ENCODE peak calls at places on chromosome 7, in five cellular contexts. Z is GM12878, S is HepG2, C is SK-N-SH, F is K562. N is an unnamed sample.

GRCh38 chr7:152735443-152736004 is 24.0 kb upstream of the ACTR3B start:
- DNase-seq in F (no peak), C (peak), Z (no peak), S (no peak), N (peak)

GRCh38 chr7:39587393-39587792 is 21.2 kb downstream of the YAE1 start:
- DNase-seq in S (no peak), C (no peak), Z (no peak), F (no peak), N (no peak)

GRCh38 chr7:41328544-41328943 is 374.3 kb downstream of the INHBA start:
- DNase-seq in Z (no peak), S (no peak), C (no peak), F (no peak), N (no peak)

GRCh38 chr7:30688718-30689221 is 6.5 kb upstream of the CRHR2 start:
- DNase-seq in F (no peak), S (no peak), C (no peak), Z (no peak), N (no peak)

GRCh38 chr7:121634356-121634755 is 238.2 kb upstream of the FAM3C start:
- DNase-seq in Z (no peak), C (no peak), S (no peak), F (no peak), N (no peak)

GRCh38 chr7:130278892-130279690 is 12.4 kb downstream of the CPA2 start:
- DNase-seq in S (no peak), F (no peak), C (no peak), Z (no peak), N (no peak)

GRCh38 chr7:88456490-88456889 is 149.8 kb upstream of the STEAP4 start:
- DNase-seq in S (no peak), F (no peak), C (no peak), Z (no peak), N (no peak)

GRCh38 chr7:23337374-23337773 is 38.2 kb downstream of the MALSU1 start:
- DNase-seq in S (no peak), F (no peak), Z (no peak), C (no peak), N (no peak)

GRCh38 chr7:39144420-39144819 is 166.7 kb downstream of the POU6F2 start:
- DNase-seq in Z (no peak), F (no peak), C (no peak), S (no peak), N (no peak)

GRCh38 chr7:40015790-40016296 is 65.8 kb downstream of the CDK13 start:
- DNase-seq in C (peak), F (no peak), S (peak), Z (peak), N (no peak)

GRCh38 chr7:136412952-136413351 is 435.8 kb upstream of the MTPN start:
- DNase-seq in S (no peak), Z (no peak), F (peak), C (no peak), N (no peak)

GRCh38 chr7:111262293-111263116 is 171.6 kb downstream of the LRRN3 start:
- DNase-seq in S (peak), C (no peak), F (no peak), Z (no peak), N (no peak)

GRCh38 chr7:121180436-121181063 is 148.2 kb upstream of the WNT16 start:
- DNase-seq in Z (peak), C (no peak), F (no peak), S (no peak), N (no peak)

GRCh38 chr7:116863168-116863670 is 832 bp downstream of the CAPZA2 start:
- DNase-seq in S (peak), Z (no peak), C (peak), F (peak), N (peak)

GRCh38 chr7:867406-868188 is 8.8 kb upstream of the GET4 start:
- DNase-seq in S (no peak), F (no peak), Z (no peak), C (no peak), N (no peak)

GRCh38 chr7:33062023-33062781 is at the start of gene NT5C3A:
- DNase-seq in Z (no peak), S (no peak), F (peak), C (peak), N (peak)

GRCh38 chr7:143391462-143392404 is 10.6 kb downstream of the ZYX start:
- DNase-seq in S (no peak), C (no peak), F (no peak), Z (no peak), N (no peak)

GRCh38 chr7:1883031-1883761 is 213.1 kb downstream of the ELFN1 start:
- DNase-seq in F (peak), S (no peak), C (no peak), Z (no peak), N (no peak)

GRCh38 chr7:6158424-6159096 is 113.9 kb downstream of the CYTH3 start:
- DNase-seq in S (no peak), Z (no peak), C (peak), F (no peak), N (no peak)

DNA sequence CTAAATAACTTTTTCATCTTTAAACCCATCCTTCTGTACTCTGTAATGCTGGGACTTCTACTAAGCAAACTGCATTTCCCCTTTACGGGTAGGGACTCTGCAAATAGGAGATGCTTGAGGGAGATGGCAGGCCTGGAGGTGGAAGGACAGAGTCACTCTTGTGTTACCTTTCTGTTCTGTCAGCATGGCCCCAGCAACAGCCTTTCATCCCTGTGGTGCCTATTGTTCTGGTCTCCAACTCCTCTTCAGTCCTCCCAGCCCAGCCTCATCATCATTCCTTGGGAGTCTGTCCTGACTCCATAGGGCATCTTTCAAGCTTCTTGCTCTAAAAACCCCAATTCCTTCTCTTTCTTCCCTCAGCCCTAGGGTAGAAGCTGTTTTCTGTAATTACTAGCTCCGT is 230.0 kb downstream of the SNX13 start:
- DNase-seq in Z (no peak), F (no peak), C (no peak), S (no peak), N (no peak)
- TF ChIP-seq FOXM1 in Z (no peak), F (no peak), C (no peak), S (no peak), N (no peak)

DNA sequence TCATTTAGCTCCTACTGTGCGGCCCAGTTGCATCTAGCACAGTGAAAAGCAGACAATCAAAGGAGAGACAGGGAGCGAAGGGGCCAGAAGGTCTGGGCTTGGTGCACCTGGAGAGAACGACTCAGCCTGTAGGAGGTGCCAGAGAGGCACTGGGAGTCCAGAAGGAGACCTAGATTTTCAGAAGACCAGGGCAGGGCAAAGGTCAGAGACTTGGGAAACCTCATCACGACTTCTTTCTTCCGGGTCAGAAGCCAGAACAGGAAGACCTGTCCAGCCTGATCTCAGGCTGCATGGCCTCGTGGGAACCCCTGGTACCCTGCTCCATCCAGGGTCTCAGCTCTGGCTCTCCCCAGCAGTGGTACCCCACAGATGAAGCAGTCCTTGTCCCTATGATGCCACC is 5.2 kb downstream of the AGAP3 start:
- DNase-seq in Z (no peak), C (no peak), S (no peak), F (peak), N (peak)
- TF ChIP-seq FOXM1 in Z (no peak), C (no peak), S (no peak), F (no peak), N (no peak)

DNA sequence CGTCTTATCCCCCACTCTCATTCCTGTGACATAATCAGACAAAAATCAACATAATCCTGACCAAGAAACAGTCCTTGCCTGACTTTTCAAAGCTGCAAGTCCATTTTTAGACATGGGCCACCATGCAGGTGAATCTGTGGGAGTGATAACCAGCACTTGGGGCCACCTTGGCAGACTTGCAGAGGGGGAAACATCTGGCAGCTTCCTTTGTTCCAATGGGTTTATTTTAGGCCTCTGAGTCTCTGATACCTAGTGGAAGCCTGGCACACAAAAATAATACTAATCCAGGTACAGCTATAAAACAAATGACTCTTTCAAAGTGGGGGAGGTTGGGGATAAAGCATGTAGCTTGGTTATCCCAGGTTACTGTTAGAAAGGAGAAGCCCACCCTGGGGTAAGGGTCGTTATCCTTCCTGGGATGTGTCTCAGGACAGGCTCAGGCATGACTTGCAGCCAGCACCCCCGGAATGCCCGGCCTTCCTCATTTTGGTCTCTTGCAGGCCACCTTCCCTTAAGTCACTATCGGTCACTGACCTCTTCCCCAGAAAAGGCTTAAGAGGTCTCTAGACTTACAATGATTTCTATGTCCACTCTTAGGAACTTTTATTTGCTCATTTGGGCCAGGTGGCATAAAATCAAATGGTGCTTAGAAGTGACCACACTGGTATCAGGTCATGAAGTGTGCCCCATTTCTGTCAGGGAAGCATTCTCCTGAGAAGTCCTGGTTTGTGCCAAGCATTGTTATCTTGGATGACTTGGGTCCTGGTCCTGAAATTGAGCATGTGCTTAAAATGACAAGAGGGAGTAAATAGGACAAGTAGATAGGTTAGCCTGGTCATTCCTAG is 37.6 kb downstream of the EEPD1 start:
- DNase-seq in C (no peak), Z (no peak), F (no peak), S (no peak), N (no peak)
- TF ChIP-seq FOXM1 in C (no peak), Z (no peak), F (no peak), S (no peak), N (no peak)

DNA sequence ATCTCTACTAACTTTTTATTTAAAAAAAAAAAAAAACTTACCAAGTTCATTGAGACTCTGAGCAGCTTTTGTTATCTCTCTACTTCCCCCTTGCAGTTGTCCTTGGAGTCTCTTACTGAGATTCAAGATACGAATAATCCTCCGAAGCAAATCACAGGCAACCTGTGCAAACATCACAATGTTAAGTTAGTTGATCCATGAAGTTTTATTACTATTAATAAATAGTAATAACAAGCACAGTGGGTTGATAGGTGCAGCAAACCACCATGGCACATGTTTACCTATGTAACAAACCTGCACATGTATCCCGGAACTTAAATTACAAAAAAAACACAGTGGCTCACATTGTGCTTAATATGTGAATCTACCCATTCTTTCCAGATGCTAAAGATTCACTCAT is 36.5 kb downstream of the COG5 start:
- DNase-seq in F (no peak), S (no peak), Z (no peak), C (no peak), N (no peak)
- TF ChIP-seq FOXM1 in F (no peak), S (no peak), Z (no peak), C (no peak), N (no peak)

DNA sequence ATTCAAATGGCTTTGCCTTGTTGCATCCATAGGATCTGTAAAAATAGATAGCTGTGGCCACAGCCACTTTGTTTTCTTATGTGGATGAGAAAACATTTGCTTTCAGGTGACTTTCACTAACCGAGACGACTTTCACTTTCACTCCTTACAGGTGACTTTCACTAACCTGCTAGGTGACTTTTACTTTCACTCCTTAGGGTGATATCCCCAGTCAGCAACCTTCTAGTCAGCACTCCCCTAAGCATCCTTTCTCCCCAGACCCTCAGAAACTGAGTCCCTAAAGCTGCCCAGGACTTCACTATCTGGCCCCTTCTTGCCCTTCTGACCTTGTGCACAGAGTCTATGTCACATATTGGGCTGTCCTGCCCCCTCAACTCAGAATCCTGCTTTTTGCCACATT is 177.5 kb downstream of the RELN start:
- DNase-seq in Z (no peak), F (peak), S (peak), C (no peak), N (no peak)
- TF ChIP-seq FOXM1 in Z (no peak), F (no peak), S (no peak), C (no peak), N (no peak)

DNA sequence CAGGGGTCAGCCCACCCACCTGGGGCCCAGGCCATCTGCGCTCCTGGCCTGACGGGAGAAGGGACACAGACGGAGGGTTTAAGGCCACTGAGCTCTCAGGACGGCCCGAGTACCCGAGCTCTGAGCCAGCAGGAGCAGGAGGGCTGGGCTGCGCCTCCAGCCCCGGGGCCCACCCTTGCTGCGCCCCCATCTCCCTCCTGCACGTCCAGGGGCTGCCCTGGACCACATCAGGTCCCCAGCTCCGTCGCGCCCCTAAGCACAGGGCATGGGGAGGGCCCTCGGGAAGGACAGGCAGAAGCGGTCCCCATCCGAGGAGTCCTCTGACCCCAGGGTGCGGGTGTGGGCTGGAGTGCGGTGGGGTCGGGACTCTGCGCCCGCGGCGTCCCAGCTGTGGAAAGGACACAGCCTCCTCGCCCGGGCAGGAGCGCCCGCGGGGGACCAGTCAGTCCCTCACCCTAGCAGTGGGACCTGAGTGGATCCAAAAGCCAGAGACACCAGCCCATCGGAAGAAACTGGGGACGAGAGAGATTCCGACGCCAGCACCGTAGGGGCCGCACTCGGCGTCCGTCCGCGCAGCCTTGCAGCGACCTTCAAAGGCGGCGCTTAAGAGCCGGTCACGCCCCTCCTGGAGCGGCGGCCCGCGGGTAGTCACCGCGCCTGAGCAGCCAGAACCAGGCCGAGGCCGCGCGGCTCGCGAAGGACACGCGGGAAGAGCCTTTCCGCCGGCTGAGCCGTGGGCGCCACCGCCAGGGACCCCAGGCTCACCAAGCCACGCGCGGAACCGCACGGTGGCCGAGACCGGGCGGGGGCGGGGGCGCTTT is 15.9 kb downstream of the CAMK2B start:
- DNase-seq in C (peak), Z (no peak), F (peak), S (peak), N (no peak)
- TF ChIP-seq FOXM1 in C (no peak), Z (no peak), F (no peak), S (no peak), N (no peak)